ENCODE peak calls at places on chromosomes 2 and 18, in seven cellular contexts. L, M, X, P, T, Z and G are unnamed samples.
A peak's percentile ranks its signal among the peaks of the same experiment; 100 is the strongest.

GRCh38 chr2:109213646-109214417 is 84.8 kb downstream of the SH3RF3 start:
- DNase-seq in L (peak; percentile 87), M (peak; percentile 57), X (no peak), P (peak; percentile 64), T (no peak), Z (no peak), G (no peak)

GRCh38 chr2:229408356-229408755 is 137.3 kb upstream of the PID1 start:
- DNase-seq in L (peak; percentile 96), M (no peak), X (peak; percentile 46), P (peak; percentile 49), T (peak; percentile 88), Z (peak; percentile 76), G (no peak)

GRCh38 chr2:182715121-182715895 is 749 bp upstream of the DNAJC10 start:
- DNase-seq in L (peak; percentile 70), M (no peak), X (no peak), P (no peak), T (no peak), Z (no peak), G (no peak)

GRCh38 chr18:78403371-78403770 is 576.2 kb upstream of the SALL3 start:
- DNase-seq in L (no peak), M (no peak), X (no peak), P (no peak), T (no peak), Z (no peak), G (no peak)

GRCh38 chr2:177691177-177691576 is 298.6 kb downstream of the AGPS start:
- DNase-seq in L (no peak), M (no peak), X (no peak), P (no peak), T (no peak), Z (no peak), G (no peak)

GRCh38 chr2:44778671-44779476 is 162.6 kb upstream of the SIX3 start:
- DNase-seq in L (no peak), M (no peak), X (no peak), P (no peak), T (no peak), Z (no peak), G (no peak)

GRCh38 chr2:234816491-234816890 is 135.3 kb upstream of the SH3BP4 start:
- DNase-seq in L (no peak), M (no peak), X (no peak), P (no peak), T (no peak), Z (no peak), G (no peak)

GRCh38 chr2:132715554-132715953 is 45.5 kb upstream of the LYPD1 start:
- DNase-seq in L (no peak), M (no peak), X (no peak), P (no peak), T (no peak), Z (no peak), G (no peak)

GRCh38 chr2:112942654-112943002 is 31.7 kb downstream of the IL37 start:
- DNase-seq in L (no peak), M (no peak), X (no peak), P (no peak), T (no peak), Z (no peak), G (no peak)

GRCh38 chr2:137287934-137288639 is 522.7 kb downstream of the THSD7B start:
- DNase-seq in L (peak; percentile 1), M (no peak), X (no peak), P (no peak), T (peak; percentile 31), Z (no peak), G (no peak)

GRCh38 chr2:205321240-205321639 is 361.1 kb upstream of the NRP2 start:
- DNase-seq in L (peak; percentile 78), M (no peak), X (no peak), P (no peak), T (no peak), Z (no peak), G (no peak)

GRCh38 chr2:53182609-53183008 is 585.0 kb upstream of the CHAC2 start:
- DNase-seq in L (no peak), M (no peak), X (no peak), P (no peak), T (no peak), Z (no peak), G (no peak)

GRCh38 chr2:55880416-55881143 is 43.0 kb downstream of the EFEMP1 start:
- DNase-seq in L (no peak), M (no peak), X (peak; percentile 39), P (peak; percentile 25), T (no peak), Z (no peak), G (no peak)

GRCh38 chr2:234556848-234557573 is 60.1 kb upstream of the ARL4C start:
- DNase-seq in L (peak; percentile 35), M (no peak), X (no peak), P (no peak), T (no peak), Z (no peak), G (no peak)

GRCh38 chr18:60534539-60534938 is 162.0 kb upstream of the MC4R start:
- DNase-seq in L (peak; percentile 3), M (no peak), X (no peak), P (no peak), T (no peak), Z (no peak), G (no peak)

GRCh38 chr18:6543330-6543908 is 128.7 kb upstream of the L3MBTL4 start:
- DNase-seq in L (peak; percentile 59), M (no peak), X (no peak), P (no peak), T (no peak), Z (no peak), G (no peak)

GRCh38 chr2:100754951-100755350 is 65.0 kb upstream of the NPAS2 start:
- DNase-seq in L (peak; percentile 70), M (no peak), X (no peak), P (no peak), T (peak; percentile 28), Z (no peak), G (no peak)

GRCh38 chr2:179966778-179967394 is 40.2 kb downstream of the CWC22 start:
- DNase-seq in L (no peak), M (no peak), X (no peak), P (no peak), T (no peak), Z (no peak), G (no peak)

GRCh38 chr2:190458352-190459107 is 50.4 kb downstream of the MFSD6 start:
- DNase-seq in L (no peak), M (no peak), X (no peak), P (no peak), T (no peak), Z (no peak), G (no peak)

GRCh38 chr2:20106746-20107145 is 55.3 kb upstream of the LAPTM4A start:
- DNase-seq in L (no peak), M (peak; percentile 4), X (peak; percentile 52), P (peak; percentile 44), T (no peak), Z (no peak), G (peak; percentile 63)

GRCh38 chr2:240564571-240565266 is 3.6 kb upstream of the RNPEPL1 start:
- DNase-seq in L (no peak), M (no peak), X (peak; percentile 21), P (no peak), T (no peak), Z (no peak), G (peak; percentile 3)

GRCh38 chr2:38277245-38278119 is 99.6 kb downstream of the ATL2 start:
- DNase-seq in L (no peak), M (no peak), X (no peak), P (no peak), T (no peak), Z (peak; percentile 24), G (no peak)

GRCh38 chr18:22169889-22170420 is 566 bp downstream of the GATA6 start:
- DNase-seq in L (peak; percentile 67), M (no peak), X (no peak), P (peak; percentile 56), T (no peak), Z (no peak), G (peak; percentile 62)